ENCODE peak calls at places on chromosomes 2 and 18, in four cellular contexts. A is mucosa of descending colon, Q is heart left ventricle, H is adipocyte. I is an unnamed sample. For H3K4me1, the result is how much of the 10 kb centered on the place peaks cover.

GRCh38 chr2:155840661-155841060 is 491.9 kb downstream of the NR4A2 start:
- DNase-seq in A (no peak), Q (no peak), H (peak), I (no peak)

GRCh38 chr2:43634604-43635306 is 2.3 kb upstream of the PLEKHH2 start:
- DNase-seq in A (no peak), Q (no peak), H (peak), I (no peak)

GRCh38 chr2:215764441-215765048 is 248.8 kb downstream of the MREG start:
- DNase-seq in A (no peak), Q (no peak), H (peak), I (no peak)

GRCh38 chr18:27242392-27243047 is 57.4 kb upstream of the CHST9 start:
- DNase-seq in A (no peak), Q (no peak), H (no peak), I (no peak)

GRCh38 chr18:11955299-11956029 is 25.8 kb upstream of the IMPA2 start:
- DNase-seq in A (no peak), Q (peak), H (peak), I (no peak)

GRCh38 chr2:142842369-142842768 is 35.1 kb upstream of the KYNU start:
- DNase-seq in A (no peak), Q (no peak), H (no peak), I (no peak)

GRCh38 chr18:62102221-62102620 is 84.6 kb downstream of the PIGN start:
- DNase-seq in A (no peak), Q (no peak), H (no peak), I (peak)

GRCh38 chr2:74817333-74817732 is 16.6 kb upstream of the HK2 start:
- DNase-seq in A (no peak), Q (no peak), H (no peak), I (no peak)

GRCh38 chr18:57837917-57838548 is 34.9 kb upstream of the ATP8B1 start:
- DNase-seq in A (no peak), Q (no peak), H (no peak), I (no peak)

GRCh38 chr2:17879137-17879912 is 858 bp downstream of the KCNS3 start:
- DNase-seq in A (peak), Q (peak), H (peak), I (no peak)

GRCh38 chr18:44805176-44805575 is 124.5 kb downstream of the SETBP1 start:
- DNase-seq in A (no peak), Q (no peak), H (no peak), I (no peak)
- H3K4me1 ChIP-seq in A (under half), Q (under half), H (under half), I (under half)

DNA sequence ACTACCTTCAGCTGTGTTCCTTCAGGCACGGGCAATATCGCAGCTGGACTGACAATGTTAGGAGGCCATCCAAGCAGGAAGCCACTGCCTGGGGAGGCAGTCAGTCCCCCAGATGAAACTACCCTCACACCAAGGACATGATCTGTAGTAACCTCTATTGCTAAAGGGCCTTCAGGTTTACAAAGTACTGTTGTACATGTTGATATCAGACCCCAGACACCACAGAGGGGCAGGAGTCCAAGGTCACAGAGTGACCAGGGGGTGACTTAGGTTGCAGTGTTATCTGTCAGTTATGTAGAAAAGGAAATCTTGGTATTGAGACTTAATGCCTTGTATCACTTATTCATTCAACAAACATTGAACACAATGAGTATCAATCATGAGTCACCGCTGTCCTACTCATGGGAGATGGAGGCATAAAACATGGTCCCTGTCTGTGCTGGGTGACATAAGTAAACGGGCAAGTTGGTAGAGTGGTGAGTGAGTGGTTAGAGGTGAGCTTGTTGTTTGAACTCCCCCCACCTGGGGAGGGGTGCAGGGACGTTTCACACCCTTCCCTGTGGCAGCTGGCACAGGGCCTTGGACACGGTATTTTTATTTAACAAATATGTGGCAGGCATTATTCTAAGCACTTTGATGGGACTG is 7.1 kb downstream of the CABLES1 start:
- DNase-seq in A (no peak), Q (no peak), H (no peak), I (no peak)
- H3K4me1 ChIP-seq in A (under half), Q (under half), H (half or more), I (under half)

GRCh38 chr2:65021709-65022108 is 32.5 kb downstream of the SLC1A4 start:
- DNase-seq in A (no peak), Q (no peak), H (no peak), I (no peak)
- H3K4me1 ChIP-seq in A (under half), Q (under half), H (under half), I (under half)

DNA sequence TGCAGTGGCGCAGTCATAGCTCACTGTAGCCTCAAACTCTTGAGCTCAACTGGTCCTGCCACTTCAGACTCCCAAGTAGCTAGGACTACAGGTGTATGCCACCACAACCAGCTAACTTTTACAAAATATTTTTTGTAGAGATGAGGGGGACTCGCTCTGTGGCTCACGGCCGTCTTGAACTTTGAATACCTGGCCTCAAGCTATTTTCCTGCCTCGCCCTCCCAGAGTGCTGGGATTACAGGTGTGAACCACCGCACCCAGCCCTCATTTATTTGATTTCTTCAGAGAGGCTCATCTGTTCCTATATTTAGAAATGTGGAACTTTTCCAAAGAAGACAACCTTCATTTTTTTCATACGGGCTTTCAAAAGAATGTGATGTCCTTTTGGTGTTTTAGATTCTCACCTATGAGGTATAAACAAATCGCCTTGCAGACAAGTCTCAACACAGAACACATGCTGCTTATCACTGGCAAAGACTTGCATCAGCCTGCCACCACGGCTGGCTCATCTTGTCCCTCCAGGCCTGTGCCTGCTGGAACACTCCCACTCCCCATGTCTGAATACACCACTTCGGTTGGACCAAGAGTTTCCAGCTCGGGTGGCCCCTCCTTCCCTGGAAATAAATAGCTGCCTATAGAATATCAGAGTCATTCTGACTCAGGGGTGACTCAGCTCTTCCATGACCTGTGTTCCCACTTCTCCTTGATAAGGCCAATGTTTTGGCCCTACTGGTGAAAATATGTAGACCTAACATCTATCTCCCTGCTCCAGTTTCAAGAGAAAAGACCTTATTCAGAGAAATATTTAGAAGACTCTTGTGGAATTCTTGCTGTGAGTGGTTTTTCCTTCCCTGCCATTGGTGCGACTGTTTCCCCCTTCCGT is 202.6 kb downstream of the TGIF1 start:
- DNase-seq in A (peak), Q (peak), H (peak), I (no peak)
- H3K4me1 ChIP-seq in A (under half), Q (under half), H (under half), I (under half)

GRCh38 chr18:37529863-37530262 is 35.7 kb downstream of the CELF4 start:
- DNase-seq in A (no peak), Q (no peak), H (no peak), I (no peak)

GRCh38 chr18:37535968-37536367 is 29.6 kb downstream of the CELF4 start:
- DNase-seq in A (no peak), Q (no peak), H (peak), I (no peak)

GRCh38 chr18:37534627-37535026 is 31.0 kb downstream of the CELF4 start:
- DNase-seq in A (no peak), Q (no peak), H (no peak), I (no peak)

GRCh38 chr18:37533647-37534565 is 31.7 kb downstream of the CELF4 start:
- DNase-seq in A (no peak), Q (no peak), H (no peak), I (no peak)

GRCh38 chr18:37532917-37533316 is 32.7 kb downstream of the CELF4 start:
- DNase-seq in A (no peak), Q (no peak), H (no peak), I (no peak)
- H3K4me1 ChIP-seq in A (under half), Q (under half), H (under half), I (under half)

GRCh38 chr2:64939332-64939917 is 49.8 kb upstream of the SLC1A4 start:
- DNase-seq in A (no peak), Q (no peak), H (no peak), I (no peak)
- H3K4me1 ChIP-seq in A (under half), Q (under half), H (under half), I (under half)

DNA sequence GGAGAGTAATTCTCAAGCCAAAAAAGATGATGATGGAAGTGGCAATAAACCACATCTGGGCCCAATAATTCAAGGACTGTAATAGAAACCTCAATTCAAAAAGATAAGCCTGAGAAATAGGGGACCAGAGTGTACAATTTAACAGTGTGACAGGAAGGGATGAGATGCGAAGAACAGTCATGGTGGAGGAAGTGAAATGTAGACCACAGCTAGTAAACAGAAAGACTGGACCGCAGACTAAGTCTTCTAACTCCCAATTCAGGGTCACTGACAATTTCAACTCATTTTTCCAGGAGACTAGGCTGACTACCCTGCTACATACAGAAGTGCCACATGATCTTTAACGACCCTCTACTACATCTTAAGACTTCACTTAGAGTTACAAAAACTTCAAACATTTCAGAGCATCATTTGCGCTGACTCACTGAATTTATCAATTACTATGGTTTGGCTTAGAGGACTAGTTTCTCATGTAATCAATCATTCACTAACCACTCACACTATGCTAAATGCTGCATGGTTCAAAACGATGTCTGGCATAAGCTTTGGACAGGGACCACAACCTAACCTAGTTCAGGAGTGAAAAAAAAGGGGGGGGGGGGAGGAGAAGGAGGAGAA is 9.0 kb downstream of the CUL3 start:
- DNase-seq in A (no peak), Q (no peak), H (no peak), I (peak)
- H3K4me1 ChIP-seq in A (under half), Q (half or more), H (under half), I (half or more)

GRCh38 chr2:105378921-105379383 is 19.9 kb downstream of the FHL2 start:
- DNase-seq in A (no peak), Q (no peak), H (no peak), I (no peak)
- H3K4me1 ChIP-seq in A (under half), Q (half or more), H (half or more), I (under half)

GRCh38 chr2:240584486-240585031 is 2.0 kb upstream of the CAPN10 start:
- DNase-seq in A (peak), Q (no peak), H (no peak), I (no peak)

GRCh38 chr2:240583774-240584173 is 2.8 kb upstream of the CAPN10 start:
- DNase-seq in A (no peak), Q (peak), H (no peak), I (no peak)

GRCh38 chr2:240586198-240586918 is at the start of gene CAPN10:
- DNase-seq in A (peak), Q (peak), H (peak), I (peak)

GRCh38 chr2:240585681-240586197 is 795 bp upstream of the CAPN10 start:
- DNase-seq in A (peak), Q (peak), H (no peak), I (no peak)

GRCh38 chr2:240585101-240585500 is 1.4 kb upstream of the CAPN10 start:
- DNase-seq in A (peak), Q (no peak), H (no peak), I (no peak)
- H3K4me1 ChIP-seq in A (under half), Q (under half), H (under half), I (under half)

I was measured in CD4-positive, CD25-positive, alpha-beta regulatory T cell.